ENCODE peak calls at places on chromosomes 1 and 21, in seven cellular contexts. One of them, this sample, is unnamed.
A peak's percentile ranks its signal among the peaks of the same experiment; 100 is the strongest.

GRCh38 chr1:205014772-205015171 is 28.2 kb upstream of the CNTN2 start:
- DNase-seq in transverse colon: no peak
- DNase-seq in prostate gland: no peak
- DNase-seq in heart left ventricle: no peak
- DNase-seq in body of pancreas: no peak
- DNase-seq in adrenal gland: no peak
- DNase-seq in uterus: no peak
- DNase-seq in this sample: no peak

GRCh38 chr1:87592156-87592555 is 263.5 kb downstream of the LMO4 start:
- DNase-seq in transverse colon: no peak
- DNase-seq in prostate gland: no peak
- DNase-seq in heart left ventricle: no peak
- DNase-seq in body of pancreas: no peak
- DNase-seq in adrenal gland: no peak
- DNase-seq in uterus: no peak
- DNase-seq in this sample: no peak

GRCh38 chr1:40316595-40317393 is at the start of gene COL9A2:
- DNase-seq in transverse colon: peak; percentile 66
- DNase-seq in prostate gland: no peak
- DNase-seq in heart left ventricle: no peak
- DNase-seq in body of pancreas: peak; percentile 47
- DNase-seq in adrenal gland: peak; percentile 16
- DNase-seq in uterus: no peak
- DNase-seq in this sample: peak; percentile 88

GRCh38 chr1:226696552-226696951 is 42.5 kb downstream of the ITPKB start:
- DNase-seq in transverse colon: no peak
- DNase-seq in prostate gland: no peak
- DNase-seq in heart left ventricle: no peak
- DNase-seq in body of pancreas: no peak
- DNase-seq in adrenal gland: no peak
- DNase-seq in uterus: no peak
- DNase-seq in this sample: no peak

GRCh38 chr1:185570962-185571361 is 163.2 kb upstream of the HMCN1 start:
- DNase-seq in transverse colon: peak; percentile 49
- DNase-seq in prostate gland: no peak
- DNase-seq in heart left ventricle: no peak
- DNase-seq in body of pancreas: no peak
- DNase-seq in adrenal gland: no peak
- DNase-seq in uterus: no peak
- DNase-seq in this sample: peak; percentile 70

GRCh38 chr21:45882641-45883040 is 98.9 kb upstream of the COL6A1 start:
- DNase-seq in transverse colon: no peak
- DNase-seq in prostate gland: no peak
- DNase-seq in heart left ventricle: no peak
- DNase-seq in body of pancreas: no peak
- DNase-seq in adrenal gland: no peak
- DNase-seq in uterus: no peak
- DNase-seq in this sample: no peak

GRCh38 chr1:109392788-109393580 is 4.7 kb downstream of the SORT1 start:
- DNase-seq in transverse colon: peak; percentile 73
- DNase-seq in prostate gland: peak; percentile 70
- DNase-seq in heart left ventricle: peak; percentile 65
- DNase-seq in body of pancreas: peak; percentile 72
- DNase-seq in adrenal gland: peak; percentile 51
- DNase-seq in uterus: peak; percentile 50
- DNase-seq in this sample: peak; percentile 81

GRCh38 chr1:46133181-46133658 is 791 bp upstream of the PIK3R3 start:
- DNase-seq in transverse colon: no peak
- DNase-seq in prostate gland: no peak
- DNase-seq in heart left ventricle: peak; percentile 81
- DNase-seq in body of pancreas: no peak
- DNase-seq in adrenal gland: peak; percentile 80
- DNase-seq in uterus: no peak
- DNase-seq in this sample: peak; percentile 56

GRCh38 chr21:40053007-40053406 is 185.8 kb downstream of the PCP4 start:
- DNase-seq in transverse colon: peak; percentile 13
- DNase-seq in prostate gland: peak; percentile 74
- DNase-seq in heart left ventricle: peak; percentile 31
- DNase-seq in body of pancreas: no peak
- DNase-seq in adrenal gland: peak; percentile 62
- DNase-seq in uterus: peak; percentile 73
- DNase-seq in this sample: no peak

GRCh38 chr1:45304311-45305081 is 22.2 kb upstream of the HPDL start:
- DNase-seq in transverse colon: peak; percentile 54
- DNase-seq in prostate gland: peak; percentile 36
- DNase-seq in heart left ventricle: no peak
- DNase-seq in body of pancreas: peak; percentile 32
- DNase-seq in adrenal gland: no peak
- DNase-seq in uterus: peak; percentile 48
- DNase-seq in this sample: no peak

GRCh38 chr1:204254031-204254661 is 40.4 kb upstream of the GOLT1A start:
- DNase-seq in transverse colon: peak; percentile 41
- DNase-seq in prostate gland: no peak
- DNase-seq in heart left ventricle: no peak
- DNase-seq in body of pancreas: peak; percentile 67
- DNase-seq in adrenal gland: peak; percentile 41
- DNase-seq in uterus: peak; percentile 67
- DNase-seq in this sample: no peak

GRCh38 chr1:58922302-58923089 is 138.6 kb upstream of the JUN start:
- DNase-seq in transverse colon: peak; percentile 90
- DNase-seq in prostate gland: peak; percentile 93
- DNase-seq in heart left ventricle: peak; percentile 45
- DNase-seq in body of pancreas: peak; percentile 81
- DNase-seq in adrenal gland: peak; percentile 78
- DNase-seq in uterus: peak; percentile 65
- DNase-seq in this sample: peak; percentile 46

GRCh38 chr1:9922342-9922741 is 12.3 kb upstream of the CTNNBIP1 start:
- DNase-seq in transverse colon: no peak
- DNase-seq in prostate gland: no peak
- DNase-seq in heart left ventricle: no peak
- DNase-seq in body of pancreas: no peak
- DNase-seq in adrenal gland: no peak
- DNase-seq in uterus: no peak
- DNase-seq in this sample: no peak

GRCh38 chr1:245512980-245513578 is 358.3 kb downstream of the KIF26B start:
- DNase-seq in transverse colon: no peak
- DNase-seq in prostate gland: no peak
- DNase-seq in heart left ventricle: no peak
- DNase-seq in body of pancreas: no peak
- DNase-seq in adrenal gland: peak; percentile 16
- DNase-seq in uterus: no peak
- DNase-seq in this sample: no peak

GRCh38 chr1:36367798-36368197 is 17.9 kb downstream of the STK40 start:
- DNase-seq in transverse colon: peak; percentile 51
- DNase-seq in prostate gland: peak; percentile 22
- DNase-seq in heart left ventricle: no peak
- DNase-seq in body of pancreas: no peak
- DNase-seq in adrenal gland: no peak
- DNase-seq in uterus: no peak
- DNase-seq in this sample: no peak
- TF ChIP-seq CTCF in transverse colon: no peak
- TF ChIP-seq CTCF in prostate gland: no peak
- TF ChIP-seq CTCF in heart left ventricle: no peak
- TF ChIP-seq CTCF in body of pancreas: no peak
- TF ChIP-seq CTCF in adrenal gland: no peak
- TF ChIP-seq CTCF in uterus: no peak
- TF ChIP-seq CTCF in this sample: no peak

DNA sequence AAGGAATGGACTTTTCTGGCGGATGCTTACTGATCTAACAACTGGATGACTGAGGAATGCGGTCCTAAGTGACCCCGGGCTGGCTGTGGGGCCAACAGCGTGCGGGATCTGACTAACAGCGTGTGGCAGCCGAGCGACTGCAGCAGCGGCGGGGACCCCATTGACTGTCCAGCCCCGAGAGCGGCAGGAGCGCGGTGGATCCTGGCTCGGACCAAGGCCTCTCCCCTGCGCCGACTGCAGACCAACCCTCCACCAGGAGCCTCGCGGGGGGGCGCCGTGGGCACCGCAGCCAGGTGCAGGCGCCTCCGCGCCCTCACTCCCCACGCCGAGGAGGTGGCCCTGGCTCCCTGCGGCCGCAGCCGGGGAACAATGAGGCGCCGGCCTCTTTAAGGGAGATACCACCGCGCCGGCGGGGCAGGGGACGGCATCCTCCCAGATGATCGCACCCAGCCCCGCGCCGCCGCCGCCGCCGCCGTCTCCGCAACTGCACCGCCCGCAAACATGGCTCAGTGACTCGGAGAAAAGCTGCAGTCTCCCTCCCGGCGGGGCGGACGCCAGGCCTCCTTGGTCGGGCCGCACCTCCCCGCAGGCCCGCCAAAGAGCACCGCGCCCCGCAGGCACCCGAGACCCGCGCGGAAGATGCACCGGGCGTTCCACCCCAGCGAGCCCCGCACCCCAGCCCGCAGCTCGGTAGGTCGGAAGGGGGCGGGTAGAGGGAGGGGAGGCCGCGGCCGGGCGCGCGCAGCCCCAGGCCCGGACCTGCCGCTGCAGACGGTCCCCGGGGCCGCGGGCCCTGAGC is 694 bp upstream of the PDIK1L start:
- DNase-seq in transverse colon: peak; percentile 89
- DNase-seq in prostate gland: peak; percentile 75
- DNase-seq in heart left ventricle: peak; percentile 81
- DNase-seq in body of pancreas: peak; percentile 89
- DNase-seq in adrenal gland: peak; percentile 80
- DNase-seq in uterus: peak; percentile 73
- DNase-seq in this sample: peak; percentile 80
- TF ChIP-seq POLR2A in transverse colon: peak; percentile 71
- TF ChIP-seq POLR2A in prostate gland: peak; percentile 69
- TF ChIP-seq POLR2A in heart left ventricle: no peak
- TF ChIP-seq POLR2A in body of pancreas: peak; percentile 80
- TF ChIP-seq POLR2A in adrenal gland: no peak
- TF ChIP-seq POLR2A in uterus: no peak
- TF ChIP-seq POLR2A in this sample: peak; percentile 62

DNA sequence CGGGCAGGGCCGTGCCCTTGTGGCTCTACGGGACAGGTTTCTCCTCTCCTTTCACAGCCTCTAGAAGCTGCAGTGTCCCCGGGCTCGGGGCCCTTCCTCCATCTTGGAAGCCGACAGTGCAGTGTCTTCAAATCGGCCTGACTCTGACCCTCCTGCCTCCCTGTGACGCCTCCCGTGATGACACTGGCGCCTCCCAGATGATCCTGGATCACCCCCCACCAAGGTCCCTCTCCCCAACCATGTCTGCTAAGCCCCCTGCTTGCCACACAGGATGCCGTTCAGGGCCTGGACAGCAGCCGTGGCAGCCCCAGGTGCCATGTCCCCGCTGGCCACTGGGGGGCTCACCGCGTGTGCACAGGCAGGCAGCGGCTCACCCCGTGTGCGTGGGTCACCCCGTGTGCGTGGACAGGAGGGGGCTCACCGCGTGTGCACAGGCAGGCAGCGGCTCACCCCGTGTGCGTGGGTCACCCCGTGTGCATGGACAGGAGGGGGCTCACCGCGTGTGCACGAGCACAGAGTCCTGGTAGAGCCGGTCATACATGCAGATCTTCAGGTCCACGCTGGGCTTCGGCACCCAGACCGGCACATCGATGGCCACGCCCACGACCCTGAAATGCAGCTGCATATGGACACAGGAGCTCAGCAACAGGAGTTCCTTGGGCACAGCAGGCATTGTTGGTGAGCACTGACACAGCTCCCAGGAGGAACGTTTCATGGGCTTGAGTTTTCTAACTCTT is 24.9 kb upstream of the TMEM52 start:
- DNase-seq in transverse colon: peak; percentile 54
- DNase-seq in prostate gland: peak; percentile 22
- DNase-seq in heart left ventricle: peak; percentile 45
- DNase-seq in body of pancreas: peak; percentile 80
- DNase-seq in adrenal gland: peak; percentile 59
- DNase-seq in uterus: no peak
- DNase-seq in this sample: peak; percentile 77
- TF ChIP-seq CTCF in transverse colon: peak; percentile 89
- TF ChIP-seq CTCF in prostate gland: peak; percentile 64
- TF ChIP-seq CTCF in heart left ventricle: peak; percentile 85
- TF ChIP-seq CTCF in body of pancreas: peak; percentile 86
- TF ChIP-seq CTCF in adrenal gland: peak; percentile 86
- TF ChIP-seq CTCF in uterus: peak; percentile 77
- TF ChIP-seq CTCF in this sample: peak; percentile 32

DNA sequence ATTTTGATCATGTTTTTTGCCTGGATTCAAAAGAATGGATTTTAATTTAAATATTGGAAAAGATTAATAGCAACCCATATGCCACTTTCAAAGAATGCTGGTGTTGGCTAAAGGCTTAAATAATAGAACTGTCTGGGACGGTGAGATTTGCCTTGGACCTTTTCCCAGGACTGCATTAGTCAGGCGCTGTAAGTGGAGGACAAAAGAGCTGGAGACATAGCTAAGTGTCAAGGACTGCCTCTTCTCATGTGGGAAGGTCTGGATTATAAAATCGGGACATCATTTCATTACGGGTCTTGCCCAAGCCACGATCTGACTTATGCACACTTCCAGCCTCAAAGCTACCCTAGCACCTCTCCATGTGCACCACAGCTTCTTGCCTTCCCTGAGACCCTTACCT is 458.5 kb upstream of the DEPDC1 start:
- DNase-seq in transverse colon: no peak
- DNase-seq in prostate gland: peak; percentile 7
- DNase-seq in heart left ventricle: no peak
- DNase-seq in body of pancreas: no peak
- DNase-seq in adrenal gland: peak; percentile 36
- DNase-seq in uterus: no peak
- DNase-seq in this sample: no peak
- TF ChIP-seq POLR2A in transverse colon: no peak
- TF ChIP-seq POLR2A in prostate gland: no peak
- TF ChIP-seq POLR2A in heart left ventricle: no peak
- TF ChIP-seq POLR2A in body of pancreas: no peak
- TF ChIP-seq POLR2A in adrenal gland: no peak
- TF ChIP-seq POLR2A in uterus: no peak
- TF ChIP-seq POLR2A in this sample: no peak

DNA sequence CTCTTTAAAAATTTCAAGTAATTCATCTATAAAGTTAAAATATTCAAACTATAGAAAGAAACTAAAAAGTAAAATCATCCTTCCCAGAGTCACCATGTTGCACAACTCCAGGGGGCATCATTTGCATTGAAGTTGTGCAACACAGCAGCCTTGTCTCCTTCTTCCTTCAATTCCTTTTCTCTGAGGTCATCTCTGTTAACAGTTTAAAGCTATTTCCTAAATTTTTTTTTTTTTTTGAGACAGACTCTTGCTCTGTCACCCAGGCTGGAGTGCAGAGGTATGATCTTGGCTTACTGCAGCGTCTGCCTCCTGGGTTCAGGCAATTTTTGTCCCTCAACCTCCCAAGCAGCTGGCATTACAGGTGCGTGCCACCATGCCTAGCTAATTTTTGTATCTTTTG is 7.1 kb downstream of the RHBG start:
- DNase-seq in transverse colon: no peak
- DNase-seq in prostate gland: no peak
- DNase-seq in heart left ventricle: no peak
- DNase-seq in body of pancreas: no peak
- DNase-seq in adrenal gland: no peak
- DNase-seq in uterus: no peak
- DNase-seq in this sample: no peak
- TF ChIP-seq CTCF in transverse colon: no peak
- TF ChIP-seq CTCF in prostate gland: no peak
- TF ChIP-seq CTCF in heart left ventricle: no peak
- TF ChIP-seq CTCF in body of pancreas: no peak
- TF ChIP-seq CTCF in adrenal gland: no peak
- TF ChIP-seq CTCF in uterus: no peak
- TF ChIP-seq CTCF in this sample: no peak